ENCODE peak calls at places on chromosomes 3 and 15, in eight cellular contexts. E is Ammon's horn, Y is MCF 10A, D is T-helper 17 cell, V is cardiac septum, J is brain microvascular endothelial cell, K is heart right ventricle, H is kidney epithelial cell. W is an unnamed sample.

GRCh38 chr3:38118421-38119247 is 18.3 kb downstream of the ACAA1 start:
- DNase-seq in E (no peak), Y (no peak), D (no peak), V (no peak), J (no peak), K (no peak), H (no peak), W (peak; percentile 65)

GRCh38 chr3:184560992-184561328 is 625 bp upstream of the EPHB3 start:
- DNase-seq in E (no peak), Y (no peak), D (no peak), V (no peak), J (no peak), K (no peak), H (peak; percentile 14), W (no peak)

GRCh38 chr15:38810686-38811085 is 246.1 kb upstream of the RASGRP1 start:
- DNase-seq in E (no peak), Y (no peak), D (no peak), V (no peak), J (no peak), K (no peak), H (no peak), W (no peak)

GRCh38 chr3:186320862-186321568 is 41.0 kb downstream of the DGKG start:
- DNase-seq in E (no peak), Y (peak; percentile 46), D (no peak), V (no peak), J (no peak), K (no peak), H (no peak), W (no peak)

GRCh38 chr3:124248471-124249028 is 256.6 kb upstream of the ROPN1 start:
- DNase-seq in E (no peak), Y (peak; percentile 67), D (no peak), V (no peak), J (peak; percentile 80), K (peak; percentile 69), H (no peak), W (peak; percentile 87)

GRCh38 chr3:186882881-186883685 is 40.6 kb downstream of the ADIPOQ start:
- DNase-seq in E (no peak), Y (peak; percentile 79), D (no peak), V (no peak), J (peak; percentile 91), K (no peak), H (peak; percentile 79), W (no peak)

GRCh38 chr3:131555456-131555855 is 52.7 kb upstream of the MRPL3 start:
- DNase-seq in E (no peak), Y (no peak), D (no peak), V (no peak), J (no peak), K (no peak), H (no peak), W (no peak)

GRCh38 chr3:180804871-180805430 is 107.5 kb upstream of the FXR1 start:
- DNase-seq in E (peak; percentile 79), Y (peak; percentile 55), D (no peak), V (no peak), J (peak; percentile 37), K (peak; percentile 13), H (no peak), W (no peak)

GRCh38 chr15:90872481-90873184 is 4.2 kb downstream of the FURIN start:
- DNase-seq in E (no peak), Y (peak; percentile 86), D (no peak), V (no peak), J (peak; percentile 82), K (no peak), H (peak; percentile 55), W (no peak)

GRCh38 chr15:78968539-78969271 is 23.9 kb upstream of the CTSH start:
- DNase-seq in E (no peak), Y (no peak), D (no peak), V (no peak), J (no peak), K (no peak), H (no peak), W (no peak)

GRCh38 chr15:66065325-66065724 is 188.2 kb downstream of the MEGF11 start:
- DNase-seq in E (no peak), Y (no peak), D (no peak), V (no peak), J (no peak), K (no peak), H (no peak), W (no peak)

GRCh38 chr3:139016430-139017048 is 4.2 kb downstream of the PRR23B start:
- DNase-seq in E (no peak), Y (peak; percentile 1), D (no peak), V (no peak), J (no peak), K (no peak), H (no peak), W (no peak)

GRCh38 chr15:32642667-32643425 is 1.3 kb downstream of the SCG5 start:
- DNase-seq in E (no peak), Y (no peak), D (no peak), V (no peak), J (no peak), K (no peak), H (no peak), W (no peak)